ENCODE peak calls at places on chromosomes 11 and 22, in nine cellular contexts. P, W, A, B, V, Y, R, H and T are unnamed samples.

GRCh38 chr11:48170176-48170839 is 46.3 kb upstream of the OR4B1 start:
- DNase-seq in P (no peak), W (no peak), A (no peak), B (peak), V (peak), Y (no peak), R (peak), H (no peak), T (no peak)

GRCh38 chr11:416757-417621 is 2.2 kb upstream of the SIGIRR start:
- DNase-seq in P (no peak), W (peak), A (no peak), B (no peak), V (peak), Y (peak), R (peak), H (no peak), T (peak)

GRCh38 chr22:28999510-29000224 is 62.0 kb downstream of the C22orf31 start:
- DNase-seq in P (no peak), W (no peak), A (no peak), B (no peak), V (peak), Y (no peak), R (no peak), H (no peak), T (no peak)

GRCh38 chr11:69573751-69574382 is 67.1 kb upstream of the CCND1 start:
- DNase-seq in P (no peak), W (no peak), A (no peak), B (no peak), V (peak), Y (no peak), R (no peak), H (no peak), T (no peak)

GRCh38 chr11:102004220-102004619 is 43.0 kb upstream of the CFAP300 start:
- DNase-seq in P (peak), W (no peak), A (no peak), B (no peak), V (no peak), Y (no peak), R (no peak), H (no peak), T (no peak)

GRCh38 chr11:118091690-118092089 is 4.9 kb upstream of the SMIM35 start:
- DNase-seq in P (no peak), W (no peak), A (no peak), B (no peak), V (no peak), Y (no peak), R (no peak), H (no peak), T (no peak)

GRCh38 chr11:65301491-65302329 is 13.0 kb upstream of the CDC42EP2 start:
- DNase-seq in P (no peak), W (peak), A (no peak), B (no peak), V (no peak), Y (no peak), R (peak), H (peak), T (peak)

GRCh38 chr22:48897638-48897954 is 930.1 kb downstream of the BRD1 start:
- DNase-seq in P (no peak), W (no peak), A (no peak), B (no peak), V (no peak), Y (no peak), R (no peak), H (no peak), T (no peak)

GRCh38 chr11:45021001-45021400 is 70.3 kb upstream of the TP53I11 start:
- DNase-seq in P (peak), W (no peak), A (no peak), B (peak), V (no peak), Y (no peak), R (no peak), H (no peak), T (no peak)

GRCh38 chr11:8267831-8268529 is 4.3 kb upstream of the LMO1 start:
- DNase-seq in P (no peak), W (no peak), A (no peak), B (no peak), V (peak), Y (no peak), R (peak), H (peak), T (peak)

GRCh38 chr11:14756349-14756748 is 112.7 kb downstream of the PDE3B start:
- DNase-seq in P (no peak), W (no peak), A (no peak), B (no peak), V (no peak), Y (no peak), R (no peak), H (no peak), T (no peak)

GRCh38 chr22:50044485-50045143 is 13.5 kb downstream of the TTLL8 start:
- DNase-seq in P (no peak), W (no peak), A (no peak), B (no peak), V (no peak), Y (no peak), R (no peak), H (peak), T (no peak)

GRCh38 chr22:50016988-50017700 is 4.6 kb upstream of the IL17REL start:
- DNase-seq in P (no peak), W (peak), A (no peak), B (no peak), V (no peak), Y (no peak), R (peak), H (peak), T (no peak)

GRCh38 chr22:44455151-44455962 is 42.7 kb downstream of the RTL6 start:
- DNase-seq in P (peak), W (no peak), A (no peak), B (peak), V (no peak), Y (peak), R (no peak), H (no peak), T (no peak)

GRCh38 chr11:45900916-45901617 is 6.0 kb downstream of the FREY1 start:
- DNase-seq in P (no peak), W (no peak), A (no peak), B (no peak), V (peak), Y (no peak), R (peak), H (peak), T (peak)

GRCh38 chr22:24824915-24825314 is 18.9 kb downstream of the SGSM1 start:
- DNase-seq in P (no peak), W (no peak), A (no peak), B (no peak), V (no peak), Y (no peak), R (no peak), H (no peak), T (no peak)

GRCh38 chr11:123356539-123356938 is 73.5 kb upstream of the GRAMD1B start:
- DNase-seq in P (no peak), W (no peak), A (no peak), B (no peak), V (no peak), Y (no peak), R (no peak), H (no peak), T (no peak)

GRCh38 chr22:29635734-29636357 is 32.4 kb downstream of the NF2 start:
- DNase-seq in P (peak), W (peak), A (peak), B (peak), V (peak), Y (peak), R (peak), H (peak), T (peak)

GRCh38 chr11:32881286-32881685 is 11.3 kb upstream of the QSER1 start:
- DNase-seq in P (no peak), W (no peak), A (no peak), B (no peak), V (peak), Y (peak), R (no peak), H (no peak), T (no peak)

GRCh38 chr11:69801513-69802335 is 17.5 kb downstream of the FGF3 start:
- DNase-seq in P (no peak), W (peak), A (peak), B (peak), V (no peak), Y (peak), R (peak), H (peak), T (peak)

DNA sequence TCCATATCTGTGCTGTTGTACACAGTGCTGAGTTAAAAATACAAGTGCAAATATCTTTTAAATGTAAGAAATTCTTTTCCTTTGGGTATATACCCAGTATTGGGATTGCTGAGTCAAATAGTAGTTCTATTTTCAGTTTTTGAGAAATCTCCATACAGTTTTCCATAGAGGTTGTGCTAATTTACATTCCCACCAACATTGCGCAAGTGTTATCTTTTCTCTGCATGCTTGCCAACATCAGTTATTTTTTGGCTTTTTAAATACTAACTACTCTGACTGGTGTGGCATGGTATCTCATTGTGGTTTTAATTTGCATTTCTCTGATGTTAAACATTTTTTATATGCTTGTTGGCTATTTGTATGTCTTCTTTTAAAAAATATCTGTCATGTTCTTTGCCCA is 6.5 kb downstream of the OR52E8 start:
- DNase-seq in P (no peak), W (no peak), A (no peak), B (no peak), V (no peak), Y (no peak), R (no peak), H (no peak), T (no peak)
- TF ChIP-seq EZH2phosphoT487 in P (no peak), W (no peak), A (no peak), B (no peak), V (no peak), Y (no peak), R (no peak), H (no peak), T (no peak)

GRCh38 chr22:43014876-43015676 is at the start of gene PACSIN2:
- DNase-seq in P (peak), W (peak), A (peak), B (peak), V (peak), Y (peak), R (peak), H (peak), T (peak)

GRCh38 chr22:43013355-43014061 is 1.4 kb downstream of the PACSIN2 start:
- DNase-seq in P (no peak), W (peak), A (no peak), B (peak), V (peak), Y (peak), R (no peak), H (no peak), T (no peak)

GRCh38 chr22:43017525-43018290 is 2.8 kb upstream of the PACSIN2 start:
- DNase-seq in P (no peak), W (no peak), A (no peak), B (no peak), V (no peak), Y (no peak), R (no peak), H (no peak), T (no peak)

GRCh38 chr22:43014062-43014875 is 680 bp downstream of the PACSIN2 start:
- DNase-seq in P (peak), W (peak), A (no peak), B (peak), V (peak), Y (peak), R (peak), H (peak), T (peak)

GRCh38 chr22:43015677-43016042 is 711 bp upstream of the PACSIN2 start:
- DNase-seq in P (no peak), W (no peak), A (no peak), B (no peak), V (no peak), Y (no peak), R (no peak), H (no peak), T (no peak)
- H3K4me3 ChIP-seq in P (peak), W (peak), A (peak), B (peak), V (peak), Y (peak), R (peak), H (peak), T (peak)

GRCh38 chr11:63908631-63909491 is 8.1 kb downstream of the RCOR2 start:
- DNase-seq in P (no peak), W (no peak), A (no peak), B (no peak), V (no peak), Y (no peak), R (no peak), H (no peak), T (no peak)
- TF ChIP-seq EZH2phosphoT487 in P (no peak), W (no peak), A (no peak), B (no peak), V (no peak), Y (no peak), R (no peak), H (no peak), T (no peak)

DNA sequence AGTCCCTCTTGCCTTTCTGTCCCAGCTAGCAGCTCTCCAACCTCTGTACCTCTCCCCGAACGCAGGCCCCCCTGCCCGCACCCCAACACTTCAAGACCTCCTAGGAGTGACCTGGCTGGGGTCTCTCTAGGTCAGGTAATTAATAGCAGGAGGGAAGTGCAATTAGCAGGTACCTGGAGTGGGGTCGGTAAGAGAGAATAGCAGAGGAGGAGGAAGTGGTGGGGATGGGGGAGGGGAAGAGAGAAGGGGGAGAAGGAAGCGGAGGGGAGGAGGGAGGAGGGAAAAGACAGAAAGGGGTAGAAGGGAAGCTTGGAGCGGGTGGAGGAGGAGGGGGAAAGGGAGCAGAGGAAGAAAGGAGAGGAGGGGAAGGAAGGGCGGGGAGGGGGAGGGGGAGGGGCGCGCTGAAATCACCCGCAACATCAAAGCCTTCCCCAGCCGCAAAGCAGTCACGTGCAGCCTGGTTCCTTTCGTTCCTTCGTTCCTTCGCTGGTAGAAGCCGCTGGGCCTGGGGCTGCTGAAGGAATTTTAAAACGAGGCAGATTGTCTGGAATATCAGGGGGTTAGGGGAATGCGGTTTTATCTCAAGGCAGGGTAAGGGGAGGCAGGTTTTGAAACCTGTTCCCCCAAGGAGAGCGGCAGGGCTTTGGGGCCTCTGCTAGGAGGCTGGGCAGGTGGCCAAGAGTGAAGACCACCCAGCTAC is 29.3 kb upstream of the TCF20 start:
- DNase-seq in P (peak), W (peak), A (no peak), B (peak), V (no peak), Y (no peak), R (peak), H (no peak), T (peak)
- H3K4me3 ChIP-seq in P (no peak), W (no peak), A (no peak), B (peak), V (no peak), Y (no peak), R (peak), H (no peak), T (peak)

GRCh38 chr22:38753894-38754246 is 1.9 kb downstream of the SUN2 start:
- DNase-seq in P (no peak), W (peak), A (no peak), B (no peak), V (no peak), Y (no peak), R (no peak), H (no peak), T (no peak)

GRCh38 chr22:38755155-38755910 is 465 bp downstream of the SUN2 start:
- DNase-seq in P (peak), W (peak), A (no peak), B (peak), V (peak), Y (peak), R (peak), H (peak), T (peak)

GRCh38 chr22:38755911-38756532 is at the start of gene SUN2:
- DNase-seq in P (peak), W (peak), A (no peak), B (peak), V (peak), Y (peak), R (peak), H (peak), T (peak)

GRCh38 chr22:38756631-38757463 is 1.0 kb upstream of the SUN2 start:
- DNase-seq in P (no peak), W (no peak), A (no peak), B (peak), V (peak), Y (no peak), R (no peak), H (no peak), T (no peak)

GRCh38 chr22:38754247-38755154 is 1.3 kb downstream of the SUN2 start:
- DNase-seq in P (peak), W (peak), A (no peak), B (peak), V (peak), Y (peak), R (peak), H (no peak), T (peak)
- TF ChIP-seq EZH2phosphoT487 in P (no peak), W (no peak), A (no peak), B (no peak), V (no peak), Y (no peak), R (no peak), H (no peak), T (no peak)

GRCh38 chr11:55554169-55554568 is at the start of gene OR4C15:
- DNase-seq in P (no peak), W (no peak), A (no peak), B (no peak), V (no peak), Y (no peak), R (no peak), H (no peak), T (no peak)
- H3K4me3 ChIP-seq in P (no peak), W (no peak), A (no peak), B (no peak), V (no peak), Y (no peak), R (no peak), H (no peak), T (no peak)

DNA sequence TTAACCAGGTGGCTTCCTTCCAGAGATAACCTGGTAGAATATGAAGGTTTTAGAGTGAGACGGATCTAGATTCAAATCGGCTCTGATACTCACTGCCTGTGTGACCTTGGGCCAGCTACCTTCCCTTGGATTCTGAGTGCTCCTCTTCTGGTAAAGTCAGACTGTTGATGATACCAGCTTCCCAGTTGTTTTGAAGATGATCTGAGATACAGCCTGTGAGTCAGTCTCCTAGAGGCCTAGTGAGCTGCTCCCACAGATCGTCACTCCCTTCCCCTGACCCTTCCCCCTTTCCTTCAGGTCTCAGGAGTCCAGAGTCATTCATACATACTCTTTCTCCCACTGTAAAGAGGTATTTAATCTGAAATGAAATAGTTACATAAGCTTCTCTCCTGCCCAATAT is 207.8 kb downstream of the GRIK4 start:
- DNase-seq in P (no peak), W (peak), A (no peak), B (no peak), V (peak), Y (no peak), R (no peak), H (no peak), T (no peak)
- TF ChIP-seq EZH2phosphoT487 in P (no peak), W (no peak), A (no peak), B (no peak), V (no peak), Y (no peak), R (no peak), H (no peak), T (no peak)

GRCh38 chr22:36381513-36382079 is 6.2 kb downstream of the MYH9 start:
- DNase-seq in P (no peak), W (no peak), A (no peak), B (no peak), V (no peak), Y (peak), R (no peak), H (no peak), T (no peak)

GRCh38 chr22:36377022-36377631 is 10.6 kb downstream of the MYH9 start:
- DNase-seq in P (peak), W (no peak), A (no peak), B (peak), V (no peak), Y (no peak), R (no peak), H (no peak), T (no peak)

GRCh38 chr22:36383110-36383581 is 4.6 kb downstream of the MYH9 start:
- DNase-seq in P (peak), W (no peak), A (no peak), B (peak), V (peak), Y (peak), R (no peak), H (no peak), T (no peak)

GRCh38 chr22:36378080-36378788 is 9.5 kb downstream of the MYH9 start:
- DNase-seq in P (no peak), W (no peak), A (no peak), B (no peak), V (no peak), Y (no peak), R (no peak), H (no peak), T (no peak)

DNA sequence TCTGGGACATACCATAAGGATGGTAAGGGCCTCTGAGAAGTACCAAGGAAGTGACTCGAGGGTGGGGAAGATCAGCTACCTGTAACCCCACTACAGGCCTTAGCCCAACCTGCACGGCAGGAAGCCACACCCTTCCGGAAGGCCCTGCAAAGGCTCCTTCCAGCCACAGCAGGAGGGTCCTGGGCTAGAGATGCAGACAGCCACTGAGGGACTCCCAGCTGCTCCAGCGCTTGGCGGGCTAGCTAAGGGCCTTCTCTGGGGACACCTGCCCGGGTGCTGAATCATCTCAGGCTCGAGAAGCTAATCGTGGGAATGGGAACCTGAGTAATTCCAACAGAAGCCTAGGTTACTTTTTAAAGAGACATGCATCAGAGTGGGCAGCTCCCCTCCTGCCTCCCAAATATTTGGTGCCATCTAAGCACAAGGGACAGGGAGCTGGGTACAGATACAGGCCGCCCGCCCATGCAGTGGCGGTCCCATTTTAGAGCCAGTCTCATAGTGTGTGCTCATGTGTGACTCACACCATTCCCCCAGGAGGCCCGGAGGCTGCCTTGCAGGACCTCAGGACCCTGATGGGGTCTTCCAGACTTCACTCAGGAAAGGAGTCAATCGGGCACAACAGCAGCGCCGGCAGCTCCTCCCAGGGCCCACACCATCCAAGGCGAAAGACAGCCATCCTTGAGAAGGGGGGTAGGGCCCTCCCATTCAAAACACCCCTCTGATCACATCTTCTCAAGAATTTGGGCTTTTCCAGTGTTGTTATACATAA is 8.0 kb downstream of the MYH9 start:
- DNase-seq in P (peak), W (peak), A (no peak), B (no peak), V (peak), Y (peak), R (no peak), H (no peak), T (no peak)
- H3K4me3 ChIP-seq in P (no peak), W (no peak), A (no peak), B (peak), V (no peak), Y (peak), R (no peak), H (no peak), T (no peak)

GRCh38 chr11:86160546-86161149 is 83.9 kb upstream of the EED start:
- DNase-seq in P (no peak), W (no peak), A (no peak), B (no peak), V (peak), Y (peak), R (no peak), H (no peak), T (no peak)

GRCh38 chr11:86156397-86156977 is 87.6 kb upstream of the PICALM start:
- DNase-seq in P (no peak), W (no peak), A (no peak), B (no peak), V (no peak), Y (no peak), R (no peak), H (no peak), T (no peak)

GRCh38 chr11:86155210-86155844 is 86.4 kb upstream of the PICALM start:
- DNase-seq in P (no peak), W (no peak), A (no peak), B (no peak), V (no peak), Y (no peak), R (no peak), H (no peak), T (no peak)

GRCh38 chr11:86158716-86159669 is 85.6 kb upstream of the EED start:
- DNase-seq in P (no peak), W (no peak), A (no peak), B (no peak), V (no peak), Y (no peak), R (no peak), H (no peak), T (no peak)

GRCh38 chr11:86157797-86158378 is 86.7 kb upstream of the EED start:
- DNase-seq in P (no peak), W (no peak), A (no peak), B (no peak), V (no peak), Y (no peak), R (no peak), H (no peak), T (no peak)
- TF ChIP-seq EZH2phosphoT487 in P (no peak), W (no peak), A (no peak), B (no peak), V (no peak), Y (no peak), R (no peak), H (no peak), T (no peak)